ENCODE peak calls at places on chromosomes 12 and 14, in four cellular contexts. One of them, this sample, is unnamed.

GRCh38 chr12:7117670-7118069 is 8.7 kb upstream of the C1RL start:
- DNase-seq in HCT116: no peak
- DNase-seq in HepG2: no peak
- DNase-seq in K562: no peak
- DNase-seq in this sample: no peak

GRCh38 chr14:28755198-28755794 is 11.3 kb upstream of the FOXG1 start:
- DNase-seq in HCT116: no peak
- DNase-seq in HepG2: no peak
- DNase-seq in K562: no peak
- DNase-seq in this sample: no peak

GRCh38 chr14:96056509-96057422 is 17.6 kb downstream of the C14orf132 start:
- DNase-seq in HepG2: peak; percentile 9
- DNase-seq in K562: no peak
- DNase-seq in HCT116: no peak
- DNase-seq in this sample: no peak

GRCh38 chr12:110223777-110224378 is 57.2 kb upstream of the ATP2A2 start:
- DNase-seq in K562: no peak
- DNase-seq in HepG2: no peak
- DNase-seq in HCT116: no peak
- DNase-seq in this sample: no peak

GRCh38 chr12:77299910-77300772 is 234.8 kb upstream of the E2F7 start:
- DNase-seq in K562: no peak
- DNase-seq in HepG2: no peak
- DNase-seq in HCT116: no peak
- DNase-seq in this sample: peak; percentile 56

GRCh38 chr12:119229837-119230236 is 51.1 kb downstream of the HSPB8 start:
- DNase-seq in K562: peak; percentile 78
- DNase-seq in HCT116: peak; percentile 59
- DNase-seq in HepG2: peak; percentile 55
- DNase-seq in this sample: no peak

GRCh38 chr12:120932058-120932457 is 27.9 kb upstream of the SPPL3 start:
- DNase-seq in K562: no peak
- DNase-seq in HepG2: no peak
- DNase-seq in HCT116: no peak
- DNase-seq in this sample: no peak

GRCh38 chr14:67963960-67964359 is 144.4 kb downstream of the RAD51B start:
- DNase-seq in HCT116: no peak
- DNase-seq in K562: no peak
- DNase-seq in HepG2: no peak
- DNase-seq in this sample: no peak

GRCh38 chr14:53278602-53279506 is 125.7 kb upstream of the DDHD1 start:
- DNase-seq in HCT116: no peak
- DNase-seq in HepG2: peak; percentile 62
- DNase-seq in K562: no peak
- DNase-seq in this sample: no peak

GRCh38 chr14:34322940-34323418 is 139.1 kb downstream of the SPTSSA start:
- DNase-seq in HepG2: peak; percentile 87
- DNase-seq in HCT116: peak; percentile 46
- DNase-seq in K562: peak; percentile 51
- DNase-seq in this sample: no peak

GRCh38 chr12:41277019-41277770 is 89.1 kb downstream of the PDZRN4 start:
- DNase-seq in HepG2: peak; percentile 26
- DNase-seq in HCT116: peak; percentile 19
- DNase-seq in K562: peak; percentile 27
- DNase-seq in this sample: peak; percentile 24

GRCh38 chr12:121798807-121799174 is 5.0 kb upstream of the SETD1B start:
- DNase-seq in HCT116: no peak
- DNase-seq in K562: no peak
- DNase-seq in HepG2: no peak
- DNase-seq in this sample: no peak

GRCh38 chr12:3753549-3754284 is 808 bp upstream of the CRACR2A start:
- DNase-seq in K562: no peak
- DNase-seq in HepG2: no peak
- DNase-seq in HCT116: no peak
- DNase-seq in this sample: no peak

GRCh38 chr14:74604896-74605295 is 7.1 kb downstream of the LTBP2 start:
- DNase-seq in K562: no peak
- DNase-seq in HepG2: no peak
- DNase-seq in HCT116: no peak
- DNase-seq in this sample: no peak

GRCh38 chr12:47082963-47083621 is 3.3 kb upstream of the AMIGO2 start:
- DNase-seq in HCT116: no peak
- DNase-seq in HepG2: no peak
- DNase-seq in K562: peak; percentile 20
- DNase-seq in this sample: peak; percentile 96

GRCh38 chr12:111122458-111122878 is 202.1 kb upstream of the MYL2 start:
- DNase-seq in K562: no peak
- DNase-seq in HepG2: no peak
- DNase-seq in HCT116: no peak
- DNase-seq in this sample: no peak

GRCh38 chr12:131617179-131617578 is 93.7 kb upstream of the SFSWAP start:
- DNase-seq in HCT116: no peak
- DNase-seq in HepG2: no peak
- DNase-seq in K562: no peak
- DNase-seq in this sample: no peak

GRCh38 chr12:43744826-43745225 is 13.8 kb downstream of the PUS7L start:
- DNase-seq in K562: no peak
- DNase-seq in HepG2: no peak
- DNase-seq in HCT116: no peak
- DNase-seq in this sample: no peak

GRCh38 chr14:29759521-29760340 is 167.9 kb downstream of the PRKD1 start:
- DNase-seq in HCT116: no peak
- DNase-seq in HepG2: no peak
- DNase-seq in K562: no peak
- DNase-seq in this sample: no peak

GRCh38 chr12:102024765-102025164 is 37.0 kb downstream of the WASHC3 start:
- DNase-seq in HCT116: no peak
- DNase-seq in HepG2: no peak
- DNase-seq in K562: no peak
- DNase-seq in this sample: no peak

GRCh38 chr12:6735448-6736191 is 11.8 kb downstream of the COPS7A start:
- DNase-seq in K562: peak; percentile 54
- DNase-seq in HCT116: no peak
- DNase-seq in HepG2: peak; percentile 46
- DNase-seq in this sample: peak; percentile 32

GRCh38 chr14:96852823-96853422 is 55.7 kb downstream of the VRK1 start:
- DNase-seq in HCT116: peak; percentile 26
- DNase-seq in K562: peak; percentile 13
- DNase-seq in HepG2: peak; percentile 18
- DNase-seq in this sample: peak; percentile 7

GRCh38 chr14:102020058-102020971 is 55.9 kb downstream of the DYNC1H1 start:
- DNase-seq in K562: no peak
- DNase-seq in HepG2: no peak
- DNase-seq in HCT116: no peak
- DNase-seq in this sample: no peak

GRCh38 chr14:39050389-39050788 is 52.6 kb downstream of the SEC23A start:
- DNase-seq in K562: no peak
- DNase-seq in HCT116: no peak
- DNase-seq in HepG2: no peak
- DNase-seq in this sample: no peak

GRCh38 chr12:1947081-1947480 is 28.6 kb upstream of the CACNA2D4 start:
- DNase-seq in K562: no peak
- DNase-seq in HepG2: no peak
- DNase-seq in HCT116: no peak
- DNase-seq in this sample: no peak

GRCh38 chr12:31002999-31003398 is 70.7 kb upstream of the DDX11 start:
- DNase-seq in HCT116: no peak
- DNase-seq in K562: no peak
- DNase-seq in HepG2: no peak
- DNase-seq in this sample: no peak

DNA sequence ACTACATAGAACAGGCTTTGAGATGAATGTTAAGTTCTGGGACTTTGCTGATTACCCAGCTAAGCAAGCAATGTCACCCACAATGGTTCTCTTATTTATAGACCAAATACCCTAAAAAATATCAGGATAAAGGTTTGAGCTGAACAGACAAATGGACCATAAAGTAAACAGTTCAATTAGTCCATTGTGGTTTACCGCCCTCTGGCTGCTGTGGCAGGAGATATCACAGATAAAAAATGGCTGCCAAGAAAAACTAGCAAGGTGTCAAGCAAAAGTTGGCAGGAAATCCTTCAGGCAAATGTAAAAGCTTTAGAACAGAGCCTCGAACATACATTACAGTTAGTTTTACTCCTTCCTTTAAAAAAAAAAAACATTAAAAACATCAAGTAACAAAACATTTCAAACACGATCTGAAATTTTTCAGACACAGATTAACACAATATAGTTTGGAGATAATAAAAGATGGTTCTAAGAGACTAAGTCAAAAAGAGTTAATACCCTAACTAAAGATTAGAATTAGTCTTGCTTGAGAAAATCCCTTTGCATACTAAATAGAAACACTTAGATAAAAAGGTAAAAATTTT is 41.3 kb downstream of the MED13L start:
- DNase-seq in K562: peak; percentile 60
- DNase-seq in HepG2: peak; percentile 43
- DNase-seq in HCT116: no peak
- DNase-seq in this sample: peak; percentile 32
- TF ChIP-seq TCF7L2 in K562: no peak
- TF ChIP-seq TCF7L2 in HepG2: no peak
- TF ChIP-seq TCF7L2 in HCT116: no peak
- TF ChIP-seq TCF7L2 in this sample: no peak

GRCh38 chr14:99560946-99561683 is 42.9 kb downstream of the CCDC85C start:
- DNase-seq in K562: no peak
- DNase-seq in HepG2: no peak
- DNase-seq in HCT116: no peak
- DNase-seq in this sample: no peak
- TF ChIP-seq TCF7L2 in K562: no peak
- TF ChIP-seq TCF7L2 in HepG2: no peak
- TF ChIP-seq TCF7L2 in HCT116: no peak
- TF ChIP-seq TCF7L2 in this sample: no peak

GRCh38 chr12:21151184-21151583 is 20.2 kb downstream of the SLCO1B1 start:
- DNase-seq in K562: no peak
- DNase-seq in HCT116: no peak
- DNase-seq in HepG2: no peak
- DNase-seq in this sample: no peak
- TF ChIP-seq TCF7L2 in K562: no peak
- TF ChIP-seq TCF7L2 in HCT116: no peak
- TF ChIP-seq TCF7L2 in HepG2: no peak
- TF ChIP-seq TCF7L2 in this sample: no peak

DNA sequence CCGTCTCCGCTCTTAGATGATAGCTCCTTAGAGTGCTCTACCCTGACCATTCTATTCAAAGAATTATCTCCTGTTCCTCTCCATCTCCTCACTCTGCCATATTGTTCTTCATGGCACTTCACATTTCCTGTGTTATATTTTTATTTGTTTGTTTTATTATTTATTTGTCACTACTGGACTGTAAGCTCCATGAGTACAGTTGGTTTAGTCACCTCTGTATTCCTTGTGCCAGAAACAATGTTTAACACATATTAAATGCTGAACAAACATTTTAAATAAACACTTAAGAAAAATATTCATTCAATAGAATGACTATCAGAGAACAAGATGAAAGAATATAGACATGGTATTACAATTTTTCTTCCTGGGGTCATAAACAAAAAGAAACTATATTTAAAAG is 35.6 kb downstream of the KIAA0586 start:
- DNase-seq in K562: no peak
- DNase-seq in HCT116: no peak
- DNase-seq in HepG2: no peak
- DNase-seq in this sample: no peak
- TF ChIP-seq TCF7L2 in K562: no peak
- TF ChIP-seq TCF7L2 in HCT116: no peak
- TF ChIP-seq TCF7L2 in HepG2: no peak
- TF ChIP-seq TCF7L2 in this sample: no peak

GRCh38 chr12:79725987-79726386 is 35.2 kb upstream of the PAWR start:
- DNase-seq in K562: no peak
- DNase-seq in HepG2: no peak
- DNase-seq in HCT116: no peak
- DNase-seq in this sample: no peak
- TF ChIP-seq TCF7L2 in K562: no peak
- TF ChIP-seq TCF7L2 in HepG2: no peak
- TF ChIP-seq TCF7L2 in HCT116: no peak
- TF ChIP-seq TCF7L2 in this sample: no peak

GRCh38 chr12:105378821-105379400 is 48.4 kb downstream of the C12orf75 start:
- DNase-seq in HepG2: peak; percentile 13
- DNase-seq in HCT116: no peak
- DNase-seq in K562: no peak
- DNase-seq in this sample: no peak

GRCh38 chr12:105385141-105385540 is 54.6 kb downstream of the C12orf75 start:
- DNase-seq in K562: no peak
- DNase-seq in HepG2: no peak
- DNase-seq in HCT116: no peak
- DNase-seq in this sample: no peak

GRCh38 chr12:105384220-105384619 is 53.7 kb downstream of the C12orf75 start:
- DNase-seq in K562: no peak
- DNase-seq in HCT116: no peak
- DNase-seq in HepG2: no peak
- DNase-seq in this sample: no peak

GRCh38 chr12:105386431-105386830 is 55.9 kb downstream of the C12orf75 start:
- DNase-seq in HepG2: no peak
- DNase-seq in K562: no peak
- DNase-seq in HCT116: no peak
- DNase-seq in this sample: no peak

GRCh38 chr12:105382771-105383632 is 52.5 kb downstream of the C12orf75 start:
- DNase-seq in HepG2: peak; percentile 55
- DNase-seq in K562: peak; percentile 63
- DNase-seq in HCT116: peak; percentile 41
- DNase-seq in this sample: peak; percentile 32
- TF ChIP-seq TCF7L2 in HepG2: no peak
- TF ChIP-seq TCF7L2 in K562: no peak
- TF ChIP-seq TCF7L2 in HCT116: no peak
- TF ChIP-seq TCF7L2 in this sample: no peak